ENCODE peak calls at places on chromosomes 11 and 22, in four cellular contexts. I is K562, G is pancreas, E is psoas muscle. D is an unnamed sample.

GRCh38 chr11:46309669-46310288 is 32.3 kb downstream of the CREB3L1 start:
- DNase-seq in E (no peak), I (peak), G (no peak), D (no peak)

GRCh38 chr11:101436511-101437142 is 147.2 kb downstream of the TRPC6 start:
- DNase-seq in E (no peak), I (peak), G (no peak), D (no peak)

GRCh38 chr22:44289429-44290171 is 23.2 kb downstream of the SHISAL1 start:
- DNase-seq in E (no peak), G (peak), I (no peak), D (no peak)

GRCh38 chr11:86790073-86790727 is 10.1 kb upstream of the PRSS23 start:
- DNase-seq in I (no peak), G (no peak), E (no peak), D (no peak)

GRCh38 chr11:66068154-66068821 is 1.8 kb upstream of the PACS1 start:
- DNase-seq in G (peak), E (peak), I (peak), D (peak)

GRCh38 chr11:73566977-73567755 is 30.7 kb downstream of the FAM168A start:
- DNase-seq in E (no peak), I (no peak), G (no peak), D (no peak)

GRCh38 chr22:46328066-46328465 is 7.4 kb upstream of the TRMU start:
- DNase-seq in I (no peak), E (no peak), G (peak), D (no peak)

GRCh38 chr11:62671272-62671603 is 235 bp upstream of the UQCC3 start:
- DNase-seq in I (no peak), E (no peak), G (peak), D (no peak)

GRCh38 chr11:33920838-33921613 is 29.1 kb upstream of the LMO2 start:
- DNase-seq in E (no peak), I (no peak), G (no peak), D (no peak)

GRCh38 chr22:42376721-42377177 is 55.5 kb downstream of the NFAM1 start:
- DNase-seq in G (no peak), I (peak), E (peak), D (peak)

GRCh38 chr11:68838572-68838964 is 3.1 kb downstream of the CPT1A start:
- DNase-seq in G (no peak), I (no peak), E (peak), D (no peak)

GRCh38 chr22:39351689-39352214 is 2.0 kb downstream of the SYNGR1 start:
- DNase-seq in G (no peak), E (no peak), I (no peak), D (no peak)

GRCh38 chr11:63785823-63786222 is 17.2 kb upstream of the ZFTA start:
- DNase-seq in E (no peak), G (no peak), I (no peak), D (no peak)

GRCh38 chr11:63795066-63795465 is 18.2 kb upstream of the SPINDOC start:
- DNase-seq in I (no peak), E (no peak), G (no peak), D (no peak)

GRCh38 chr11:63793163-63793562 is 20.1 kb upstream of the SPINDOC start:
- DNase-seq in G (no peak), E (no peak), I (no peak), D (no peak)

GRCh38 chr11:63791495-63792167 is 21.6 kb upstream of the SPINDOC start:
- DNase-seq in I (no peak), E (no peak), G (no peak), D (no peak)
- H3K27ac ChIP-seq in I (no peak), E (no peak), G (no peak), D (no peak)

GRCh38 chr11:1706634-1707400 is 9.8 kb downstream of the KRTAP5-6 start:
- DNase-seq in G (no peak), E (peak), I (no peak), D (no peak)
- TF ChIP-seq CTCF in G (no peak), E (peak), I (peak), D (no peak)

GRCh38 chr11:75349540-75350116 is 1.8 kb downstream of the ARRB1 start:
- DNase-seq in G (peak), E (peak), I (no peak), D (peak)

GRCh38 chr11:75350743-75351540 is 519 bp downstream of the ARRB1 start:
- DNase-seq in I (peak), G (peak), E (peak), D (no peak)

GRCh38 chr11:75351541-75352416 is at the start of gene ARRB1:
- DNase-seq in I (peak), G (peak), E (peak), D (peak)

GRCh38 chr11:75347781-75348613 is 3.5 kb downstream of the ARRB1 start:
- DNase-seq in E (no peak), G (peak), I (no peak), D (peak)

GRCh38 chr11:75350122-75350742 is 1.2 kb downstream of the ARRB1 start:
- DNase-seq in E (no peak), I (no peak), G (peak), D (no peak)
- H3K27ac ChIP-seq in E (peak), I (peak), G (peak), D (peak)

DNA sequence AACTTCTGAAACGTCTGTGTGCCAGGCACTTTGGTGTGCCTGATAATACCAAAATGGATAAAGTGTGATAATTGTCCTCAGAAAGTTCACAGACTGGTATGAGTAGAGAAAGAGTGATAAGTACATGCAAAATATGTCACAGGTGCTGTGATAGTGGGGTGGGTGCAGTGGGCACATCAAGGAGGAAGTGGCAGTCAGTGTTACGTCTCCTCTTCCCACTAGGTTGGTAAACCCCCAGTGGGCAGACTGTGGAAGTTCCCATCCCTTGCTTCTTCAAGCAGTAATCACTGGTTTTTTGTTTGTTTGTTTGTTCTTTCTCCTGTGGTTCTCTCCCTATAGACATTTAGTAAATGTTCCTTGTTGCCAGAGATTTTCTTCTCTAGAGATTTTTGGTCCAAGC is 5.4 kb downstream of the RNF121 start:
- DNase-seq in I (no peak), E (no peak), G (no peak), D (no peak)
- TF ChIP-seq CTCF in I (no peak), E (no peak), G (no peak), D (no peak)

GRCh38 chr11:130237282-130238006 is 77.3 kb downstream of the ZBTB44 start:
- DNase-seq in I (no peak), E (no peak), G (no peak), D (no peak)

DNA sequence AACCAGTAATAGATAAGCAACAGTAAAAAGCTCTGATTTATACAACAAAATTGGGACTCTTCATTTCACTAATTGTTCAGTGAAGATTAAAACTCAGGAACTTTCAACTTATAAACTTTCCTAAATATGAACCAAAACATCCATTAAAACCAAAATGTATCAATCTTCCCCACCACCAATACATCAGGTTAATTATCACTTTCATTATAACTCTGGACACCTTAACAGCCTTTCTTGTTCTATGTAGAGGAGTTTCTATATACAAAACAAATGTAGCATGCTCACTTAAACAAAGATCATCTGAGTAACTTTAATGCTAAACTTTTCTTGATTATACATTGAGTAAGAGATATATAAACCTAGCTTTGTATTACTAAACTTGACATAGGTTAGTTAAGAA is 74.7 kb downstream of the ST14 start:
- DNase-seq in I (no peak), G (no peak), E (no peak), D (no peak)
- H3K27ac ChIP-seq in I (no peak), G (no peak), E (no peak), D (no peak)

GRCh38 chr11:70735976-70736375 is 337.6 kb downstream of the CTTN start:
- DNase-seq in I (no peak), E (no peak), G (no peak), D (no peak)
- TF ChIP-seq CTCF in I (no peak), E (no peak), G (no peak), D (no peak)

D was measured in heart right ventricle.